ENCODE peak calls at places on chromosomes 11 and 22, in seven cellular contexts. C is CD8-positive, alpha-beta T cell; X is endodermal cell; V is keratinocyte; S is tibial artery; P is OCI-LY7; G is epithelial cell of esophagus. T is an unnamed sample.

GRCh38 chr11:75246673-75247350 is 6.2 kb downstream of the TPBGL start:
- DNase-seq in C (no peak), X (peak; percentile 33), V (no peak), S (peak; percentile 24), P (no peak), G (no peak), T (no peak)

GRCh38 chr11:84498016-84498415 is 1129.1 kb downstream of the DLG2 start:
- DNase-seq in C (no peak), X (no peak), V (no peak), S (no peak), P (no peak), G (no peak), T (no peak)

GRCh38 chr22:23248583-23248982 is 68.3 kb downstream of the BCR start:
- DNase-seq in C (no peak), X (no peak), V (no peak), S (no peak), P (no peak), G (peak; percentile 65), T (no peak)

GRCh38 chr11:62665630-62666258 is 632 bp downstream of the CSKMT start:
- DNase-seq in C (peak; percentile 55), X (peak; percentile 60), V (no peak), S (peak; percentile 81), P (peak; percentile 65), G (peak; percentile 34), T (no peak)

GRCh38 chr22:49838771-49839717 is 11.4 kb upstream of the BRD1 start:
- DNase-seq in C (peak; percentile 79), X (peak; percentile 75), V (no peak), S (no peak), P (no peak), G (no peak), T (no peak)

GRCh38 chr11:46672381-46672839 is 28.0 kb downstream of the ARHGAP1 start:
- DNase-seq in C (no peak), X (no peak), V (no peak), S (peak; percentile 59), P (no peak), G (no peak), T (no peak)

GRCh38 chr22:44413211-44413610 is 84.8 kb downstream of the RTL6 start:
- DNase-seq in C (no peak), X (peak; percentile 11), V (no peak), S (peak; percentile 9), P (no peak), G (no peak), T (no peak)

GRCh38 chr22:17846326-17846992 is 72.2 kb upstream of the BID start:
- DNase-seq in C (no peak), X (no peak), V (no peak), S (peak; percentile 77), P (no peak), G (no peak), T (no peak)

GRCh38 chr11:12377106-12377823 is at the start of gene PARVA:
- DNase-seq in C (no peak), X (peak; percentile 93), V (no peak), S (peak; percentile 81), P (no peak), G (peak; percentile 71), T (peak; percentile 60)

GRCh38 chr22:45805413-45805812 is 133.8 kb downstream of the ATXN10 start:
- DNase-seq in C (no peak), X (no peak), V (no peak), S (no peak), P (no peak), G (peak; percentile 47), T (no peak)

GRCh38 chr22:24759765-24760164 is 14.8 kb downstream of the PIWIL3 start:
- DNase-seq in C (no peak), X (no peak), V (no peak), S (no peak), P (no peak), G (no peak), T (no peak)

GRCh38 chr22:22712666-22713365 is 68.4 kb downstream of the GGTLC2 start:
- DNase-seq in C (no peak), X (no peak), V (no peak), S (peak; percentile 59), P (peak; percentile 42), G (no peak), T (no peak)

GRCh38 chr11:46308632-46309419 is 31.4 kb downstream of the CREB3L1 start:
- DNase-seq in C (peak; percentile 50), X (peak; percentile 94), V (no peak), S (peak; percentile 79), P (peak; percentile 70), G (peak; percentile 75), T (peak; percentile 62)

GRCh38 chr11:100525635-100526034 is 161.5 kb upstream of the ARHGAP42 start:
- DNase-seq in C (no peak), X (peak; percentile 85), V (no peak), S (no peak), P (no peak), G (peak; percentile 15), T (no peak)

GRCh38 chr11:79047356-79047755 is 393.5 kb downstream of the TENM4 start:
- DNase-seq in C (no peak), X (no peak), V (no peak), S (no peak), P (no peak), G (no peak), T (no peak)

GRCh38 chr11:107859459-107860239 is 1.1 kb upstream of the SLC35F2 start:
- DNase-seq in C (peak; percentile 9), X (peak; percentile 75), V (no peak), S (peak; percentile 67), P (peak; percentile 53), G (peak; percentile 49), T (no peak)

GRCh38 chr11:5514841-5515240 is 1.7 kb downstream of the UBQLNL start:
- DNase-seq in C (no peak), X (no peak), V (no peak), S (no peak), P (no peak), G (no peak), T (no peak)

GRCh38 chr11:12284321-12285050 is 92.9 kb upstream of the PARVA start:
- DNase-seq in C (no peak), X (no peak), V (no peak), S (no peak), P (no peak), G (peak; percentile 52), T (no peak)

GRCh38 chr22:48694296-48694883 is 1133.3 kb downstream of the BRD1 start:
- DNase-seq in C (no peak), X (no peak), V (no peak), S (no peak), P (no peak), G (no peak), T (no peak)

GRCh38 chr22:47862394-47862793 is 1099.9 kb downstream of the TBC1D22A start:
- DNase-seq in C (no peak), X (no peak), V (no peak), S (no peak), P (no peak), G (no peak), T (no peak)

GRCh38 chr11:78606667-78607066 is 32.0 kb upstream of the NARS2 start:
- DNase-seq in C (no peak), X (no peak), V (no peak), S (no peak), P (no peak), G (peak; percentile 63), T (no peak)

GRCh38 chr22:41780714-41781507 is 19.6 kb upstream of the CCDC134 start:
- DNase-seq in C (peak; percentile 77), X (peak; percentile 64), V (no peak), S (peak; percentile 69), P (peak; percentile 78), G (peak; percentile 33), T (no peak)

GRCh38 chr11:66855574-66856495 is 1.0 kb upstream of the LRFN4 start:
- DNase-seq in C (peak; percentile 66), X (peak; percentile 98), V (no peak), S (peak; percentile 98), P (peak; percentile 90), G (peak; percentile 66), T (peak; percentile 88)

GRCh38 chr11:1397146-1397861 is 7.6 kb downstream of the BRSK2 start:
- DNase-seq in C (no peak), X (no peak), V (no peak), S (no peak), P (no peak), G (no peak), T (no peak)

GRCh38 chr22:21642584-21643448 is 714 bp downstream of the SDF2L1 start:
- DNase-seq in C (peak; percentile 48), X (peak; percentile 90), V (no peak), S (no peak), P (peak; percentile 84), G (peak; percentile 67), T (peak; percentile 45)
- TF ChIP-seq CTCF in C (peak; percentile 70), X (peak; percentile 81), V (peak; percentile 63), S (peak; percentile 25), P (peak; percentile 88), G (peak; percentile 64), T (peak; percentile 68)

GRCh38 chr11:59102259-59102765 is 4.7 kb upstream of the FAM111B start:
- DNase-seq in C (peak; percentile 26), X (peak; percentile 95), V (no peak), S (peak; percentile 68), P (peak; percentile 94), G (peak; percentile 62), T (peak; percentile 47)

GRCh38 chr11:59112494-59112893 is 5.5 kb downstream of the FAM111B start:
- DNase-seq in C (no peak), X (no peak), V (no peak), S (no peak), P (no peak), G (no peak), T (no peak)

DNA sequence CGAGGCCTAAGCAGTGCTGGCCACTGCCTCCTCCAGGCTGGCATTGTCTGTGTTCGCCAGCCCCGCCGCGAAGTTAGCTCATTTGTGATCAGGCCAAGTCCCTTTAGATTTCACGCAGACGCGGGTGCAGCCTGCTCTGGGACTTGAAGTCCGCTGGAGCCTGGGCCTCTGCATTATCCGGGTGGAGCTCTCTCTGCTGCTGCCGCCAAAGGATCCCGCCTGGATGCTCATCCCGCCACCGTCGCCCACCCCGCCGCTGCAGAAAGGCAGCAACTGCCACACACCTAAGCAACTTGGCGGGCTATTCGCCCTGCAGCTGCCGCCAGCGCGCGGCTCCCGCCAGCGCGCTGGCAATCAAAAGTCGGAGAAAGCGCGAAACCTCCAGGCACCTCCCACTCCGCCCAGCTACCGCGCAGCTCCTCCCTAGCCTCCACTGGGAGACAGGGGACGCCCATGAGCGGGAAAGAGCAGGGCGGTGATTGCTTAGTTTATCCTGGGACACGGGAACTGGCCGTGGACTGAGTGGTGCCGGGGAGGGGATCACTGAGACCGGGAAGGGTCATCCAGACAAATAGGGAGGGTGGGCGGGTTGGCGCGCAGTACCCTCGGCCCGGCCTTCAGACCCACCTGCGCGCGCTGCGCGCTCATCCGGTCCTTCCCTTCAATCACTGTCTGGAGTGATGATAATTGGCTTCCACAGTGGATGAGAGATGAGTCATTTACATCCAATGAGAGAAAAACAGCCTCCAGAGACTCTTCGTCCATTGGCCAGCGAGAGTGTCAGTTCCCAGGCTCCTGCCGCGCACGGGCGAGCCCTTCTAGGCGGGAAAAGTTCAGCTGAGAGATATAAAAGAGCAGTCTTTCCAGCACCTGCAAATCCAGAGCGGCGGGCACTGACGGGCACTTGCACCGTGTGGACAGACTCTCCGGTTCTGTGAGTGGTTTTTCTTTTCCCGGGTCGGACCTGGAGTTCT is at the start of gene FAM111B:
- DNase-seq in C (peak; percentile 21), X (peak; percentile 97), V (peak; percentile 53), S (peak; percentile 86), P (peak; percentile 91), G (peak; percentile 95), T (peak; percentile 44)
- TF ChIP-seq CTCF in C (no peak), X (peak; percentile 14), V (peak; percentile 8), S (peak; percentile 8), P (peak; percentile 35), G (peak; percentile 35), T (no peak)

GRCh38 chr22:32836286-32836859 is 34.9 kb downstream of the TIMP3 start:
- DNase-seq in C (no peak), X (peak; percentile 53), V (no peak), S (peak; percentile 4), P (peak; percentile 23), G (peak; percentile 39), T (no peak)
- TF ChIP-seq CTCF in C (peak; percentile 45), X (peak; percentile 78), V (peak; percentile 19), S (peak; percentile 43), P (peak; percentile 78), G (peak; percentile 56), T (peak; percentile 63)

GRCh38 chr11:8168485-8169257 is at the start of gene RIC3:
- DNase-seq in C (peak; percentile 28), X (peak; percentile 87), V (no peak), S (no peak), P (no peak), G (no peak), T (peak; percentile 25)
- TF ChIP-seq CTCF in C (no peak), X (peak; percentile 59), V (peak; percentile 38), S (no peak), P (no peak), G (no peak), T (no peak)

T was measured in progenitor cell of endocrine pancreas.